ENCODE peak calls at places on chromosome 4, in four cellular contexts. D is epithelial cell of esophagus, I is tibial artery, U is foreskin fibroblast. T is an unnamed sample.

GRCh38 chr4:151885123-151885522 is 124.3 kb upstream of the GATB start:
- DNase-seq in D (no peak), I (no peak), U (no peak), T (no peak)

GRCh38 chr4:173051697-173052096 is 116.9 kb upstream of the GALNT7 start:
- DNase-seq in D (no peak), I (no peak), U (peak), T (peak)

GRCh38 chr4:126071346-126072333 is 756.9 kb downstream of the FAT4 start:
- DNase-seq in D (peak), I (no peak), U (peak), T (peak)

GRCh38 chr4:87566276-87566675 is 37.1 kb upstream of the SPARCL1 start:
- DNase-seq in D (no peak), I (no peak), U (no peak), T (no peak)

GRCh38 chr4:112031712-112032328 is 113.4 kb upstream of the FAM241A start:
- DNase-seq in D (peak), I (no peak), U (peak), T (peak)

GRCh38 chr4:99633772-99634171 is 23.9 kb downstream of the C4orf54 start:
- DNase-seq in D (peak), I (no peak), U (no peak), T (no peak)

GRCh38 chr4:128387600-128388351 is 100.2 kb upstream of the PGRMC2 start:
- DNase-seq in D (peak), I (no peak), U (peak), T (no peak)

GRCh38 chr4:15729910-15730533 is 27.2 kb downstream of the BST1 start:
- DNase-seq in D (peak), I (no peak), U (peak), T (peak)

GRCh38 chr4:68390205-68390604 is 40.3 kb upstream of the YTHDC1 start:
- DNase-seq in D (no peak), I (no peak), U (peak), T (peak)

GRCh38 chr4:12186526-12186925 is 757.8 kb upstream of the HS3ST1 start:
- DNase-seq in D (no peak), I (no peak), U (no peak), T (no peak)

GRCh38 chr4:38161208-38162113 is 201.3 kb downstream of the PTTG2 start:
- DNase-seq in D (peak), I (no peak), U (peak), T (no peak)

GRCh38 chr4:148254818-148255366 is 187.3 kb downstream of the NR3C2 start:
- DNase-seq in D (no peak), I (no peak), U (no peak), T (no peak)

GRCh38 chr4:54971474-54971950 is 153.9 kb downstream of the KDR start:
- DNase-seq in D (peak), I (no peak), U (peak), T (peak)

GRCh38 chr4:6307230-6307629 is 37.6 kb downstream of the WFS1 start:
- DNase-seq in D (no peak), I (no peak), U (no peak), T (no peak)

GRCh38 chr4:117010695-117011094 is 74.7 kb downstream of the TRAM1L1 start:
- DNase-seq in D (no peak), I (no peak), U (peak), T (no peak)

GRCh38 chr4:187598246-187598645 is 397.3 kb upstream of the ZFP42 start:
- DNase-seq in D (no peak), I (no peak), U (no peak), T (no peak)

GRCh38 chr4:136383126-136383525 is 1149.2 kb downstream of the PCDH18 start:
- DNase-seq in D (peak), I (no peak), U (peak), T (peak)

GRCh38 chr4:20249333-20249732 is 2.4 kb upstream of the SLIT2 start:
- DNase-seq in D (peak), I (no peak), U (peak), T (peak)

GRCh38 chr4:98491862-98492554 is 166.4 kb downstream of the TSPAN5 start:
- DNase-seq in D (no peak), I (no peak), U (no peak), T (peak)

GRCh38 chr4:30413915-30414314 is 306.3 kb upstream of the PCDH7 start:
- DNase-seq in D (no peak), I (no peak), U (no peak), T (no peak)

GRCh38 chr4:184292877-184293276 is 75.2 kb upstream of the ENPP6 start:
- DNase-seq in D (no peak), I (no peak), U (no peak), T (no peak)

GRCh38 chr4:67721770-67722597 is 21.0 kb upstream of the UBA6 start:
- DNase-seq in D (peak), I (no peak), U (peak), T (peak)

GRCh38 chr4:150106886-150107285 is 28.6 kb downstream of the DCLK2 start:
- DNase-seq in D (no peak), I (no peak), U (no peak), T (no peak)

GRCh38 chr4:150108693-150109092 is 30.4 kb downstream of the DCLK2 start:
- DNase-seq in D (no peak), I (no peak), U (no peak), T (peak)

GRCh38 chr4:150104401-150105027 is 26.3 kb downstream of the DCLK2 start:
- DNase-seq in D (no peak), I (no peak), U (peak), T (no peak)
- TF ChIP-seq CTCF in D (no peak), I (no peak), U (no peak), T (no peak)

GRCh38 chr4:41747230-41748055 is 1.1 kb downstream of the PHOX2B start:
- DNase-seq in D (no peak), I (no peak), U (peak), T (no peak)
- H3K4me3 ChIP-seq in D (no peak), I (no peak), U (no peak), T (no peak)

DNA sequence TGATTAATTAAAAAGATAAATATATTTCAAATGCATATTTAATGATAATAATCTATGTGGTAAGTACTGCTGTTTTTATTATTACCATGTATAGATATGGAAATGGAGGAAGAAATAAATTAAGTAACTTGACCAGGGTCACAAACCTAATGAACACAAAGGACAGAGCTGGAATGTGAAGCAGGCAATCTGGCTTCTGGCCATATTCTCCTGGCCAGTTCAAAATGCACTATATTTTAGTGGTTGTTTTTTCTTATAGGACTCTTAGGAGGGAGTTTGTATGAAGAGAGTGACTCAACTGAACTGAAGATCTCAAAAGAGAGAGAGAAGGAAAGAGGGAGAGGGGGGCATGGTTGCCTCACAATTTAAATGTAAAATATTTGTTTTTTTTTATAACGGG is 1197.2 kb downstream of the TECRL start:
- DNase-seq in D (no peak), I (no peak), U (no peak), T (no peak)
- TF ChIP-seq CTCF in D (no peak), I (no peak), U (no peak), T (no peak)

GRCh38 chr4:1756079-1756478 is 34.8 kb downstream of the TACC3 start:
- DNase-seq in D (no peak), I (no peak), U (no peak), T (no peak)
- H3K4me3 ChIP-seq in D (no peak), I (no peak), U (no peak), T (no peak)

T was measured in fibroblast of the aortic adventitia.